ENCODE peak calls at places on chromosome 5, in six cellular contexts. One of them, this sample, is unnamed. For H3K4me1, the result is how much of the 10 kb centered on the place peaks cover.

GRCh38 chr5:136213919-136214493 is 21.0 kb upstream of the SMIM32 start:
- DNase-seq in A549: no peak
- DNase-seq in upper lobe of left lung: peak
- DNase-seq in sigmoid colon: no peak
- DNase-seq in GM12878: no peak
- DNase-seq in ovary: no peak
- DNase-seq in this sample: no peak

GRCh38 chr5:40775846-40776657 is 20.3 kb upstream of the TTC33 start:
- DNase-seq in A549: no peak
- DNase-seq in upper lobe of left lung: no peak
- DNase-seq in sigmoid colon: no peak
- DNase-seq in GM12878: no peak
- DNase-seq in ovary: no peak
- DNase-seq in this sample: no peak

GRCh38 chr5:36611520-36612274 is 5.3 kb downstream of the SLC1A3 start:
- DNase-seq in A549: no peak
- DNase-seq in upper lobe of left lung: no peak
- DNase-seq in sigmoid colon: no peak
- DNase-seq in GM12878: no peak
- DNase-seq in ovary: no peak
- DNase-seq in this sample: no peak

GRCh38 chr5:100760700-100761099 is 142.4 kb downstream of the ST8SIA4 start:
- DNase-seq in A549: no peak
- DNase-seq in upper lobe of left lung: no peak
- DNase-seq in sigmoid colon: no peak
- DNase-seq in GM12878: no peak
- DNase-seq in ovary: no peak
- DNase-seq in this sample: no peak

GRCh38 chr5:163408311-163408923 is 29.0 kb upstream of the CCNG1 start:
- DNase-seq in A549: peak
- DNase-seq in upper lobe of left lung: no peak
- DNase-seq in sigmoid colon: peak
- DNase-seq in GM12878: peak
- DNase-seq in ovary: peak
- DNase-seq in this sample: peak

GRCh38 chr5:33306758-33307157 is 134.0 kb upstream of the TARS1 start:
- DNase-seq in A549: no peak
- DNase-seq in upper lobe of left lung: no peak
- DNase-seq in sigmoid colon: no peak
- DNase-seq in GM12878: no peak
- DNase-seq in ovary: no peak
- DNase-seq in this sample: no peak

GRCh38 chr5:137215780-137216179 is 283.3 kb downstream of the SPOCK1 start:
- DNase-seq in A549: no peak
- DNase-seq in upper lobe of left lung: no peak
- DNase-seq in sigmoid colon: no peak
- DNase-seq in GM12878: no peak
- DNase-seq in ovary: no peak
- DNase-seq in this sample: no peak

GRCh38 chr5:86688414-86688813 is 70.7 kb downstream of the COX7C start:
- DNase-seq in A549: no peak
- DNase-seq in upper lobe of left lung: no peak
- DNase-seq in sigmoid colon: no peak
- DNase-seq in GM12878: no peak
- DNase-seq in ovary: no peak
- DNase-seq in this sample: no peak

GRCh38 chr5:39376293-39376714 is 12.0 kb upstream of the C9 start:
- DNase-seq in A549: peak
- DNase-seq in upper lobe of left lung: no peak
- DNase-seq in sigmoid colon: no peak
- DNase-seq in GM12878: no peak
- DNase-seq in ovary: peak
- DNase-seq in this sample: no peak

GRCh38 chr5:141664733-141665461 is 13.7 kb upstream of the FCHSD1 start:
- DNase-seq in A549: peak
- DNase-seq in upper lobe of left lung: peak
- DNase-seq in sigmoid colon: peak
- DNase-seq in GM12878: peak
- DNase-seq in ovary: peak
- DNase-seq in this sample: peak
- TF ChIP-seq EP300 in A549: no peak
- TF ChIP-seq EP300 in upper lobe of left lung: no peak
- TF ChIP-seq EP300 in sigmoid colon: no peak
- TF ChIP-seq EP300 in GM12878: no peak
- TF ChIP-seq EP300 in ovary: no peak
- TF ChIP-seq EP300 in this sample: no peak

GRCh38 chr5:83924891-83925290 is 204.2 kb upstream of the HAPLN1 start:
- DNase-seq in A549: no peak
- DNase-seq in upper lobe of left lung: no peak
- DNase-seq in sigmoid colon: no peak
- DNase-seq in GM12878: no peak
- DNase-seq in ovary: no peak
- DNase-seq in this sample: no peak
- H3K4me1 ChIP-seq in A549: under half
- H3K4me1 ChIP-seq in upper lobe of left lung: under half
- H3K4me1 ChIP-seq in sigmoid colon: under half
- H3K4me1 ChIP-seq in GM12878: under half
- H3K4me1 ChIP-seq in ovary: under half
- H3K4me1 ChIP-seq in this sample: under half

DNA sequence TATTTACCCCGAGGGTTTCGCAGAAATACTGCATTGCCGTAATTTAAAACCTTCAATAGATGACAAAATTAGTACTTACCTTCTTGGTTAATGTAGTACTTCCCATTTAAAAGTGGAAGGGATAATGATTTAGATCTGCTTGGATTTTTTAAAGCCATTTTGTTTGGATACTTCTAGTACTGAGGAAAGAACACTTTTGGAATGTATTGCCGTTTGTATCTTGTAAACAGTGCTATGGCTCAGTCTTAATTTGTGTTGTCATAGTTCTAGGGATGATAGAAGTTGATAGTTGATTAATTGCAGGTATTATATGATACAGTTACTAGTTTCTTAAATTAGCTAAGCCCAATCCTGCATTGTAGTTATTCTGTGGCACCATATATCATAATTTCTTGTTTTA is 33.1 kb downstream of the TNPO1 start:
- DNase-seq in A549: no peak
- DNase-seq in upper lobe of left lung: no peak
- DNase-seq in sigmoid colon: no peak
- DNase-seq in GM12878: no peak
- DNase-seq in ovary: no peak
- DNase-seq in this sample: no peak
- H3K4me3 ChIP-seq in A549: peak
- H3K4me3 ChIP-seq in upper lobe of left lung: no peak
- H3K4me3 ChIP-seq in sigmoid colon: peak
- H3K4me3 ChIP-seq in GM12878: peak
- H3K4me3 ChIP-seq in ovary: peak
- H3K4me3 ChIP-seq in this sample: peak

GRCh38 chr5:83124593-83124992 is 47.2 kb downstream of the XRCC4 start:
- DNase-seq in A549: no peak
- DNase-seq in upper lobe of left lung: no peak
- DNase-seq in sigmoid colon: no peak
- DNase-seq in GM12878: no peak
- DNase-seq in ovary: no peak
- DNase-seq in this sample: no peak

GRCh38 chr5:83126501-83126900 is 49.2 kb downstream of the XRCC4 start:
- DNase-seq in A549: no peak
- DNase-seq in upper lobe of left lung: no peak
- DNase-seq in sigmoid colon: no peak
- DNase-seq in GM12878: no peak
- DNase-seq in ovary: no peak
- DNase-seq in this sample: no peak

GRCh38 chr5:83125560-83125959 is 48.2 kb downstream of the XRCC4 start:
- DNase-seq in A549: peak
- DNase-seq in upper lobe of left lung: no peak
- DNase-seq in sigmoid colon: no peak
- DNase-seq in GM12878: no peak
- DNase-seq in ovary: no peak
- DNase-seq in this sample: no peak
- TF ChIP-seq EP300 in A549: no peak
- TF ChIP-seq EP300 in upper lobe of left lung: no peak
- TF ChIP-seq EP300 in sigmoid colon: no peak
- TF ChIP-seq EP300 in GM12878: no peak
- TF ChIP-seq EP300 in ovary: no peak
- TF ChIP-seq EP300 in this sample: no peak

This sample was measured in stomach.